ENCODE peak calls at places on chromosomes 5 and 9, in ten cellular contexts. One of them, this sample, is unnamed.

GRCh38 chr5:178338750-178339144 is 106.1 kb upstream of the PHYKPL start:
- DNase-seq in cerebellum: no peak
- DNase-seq in lung: no peak
- DNase-seq in transverse colon: no peak
- DNase-seq in retina: no peak
- DNase-seq in stimulated activated CD4-positive, alpha-beta T cell treated with anti-CD3 and anti-CD28 coated beads, Interleukin-1b, Interleukin-23, amount 100 ng/mL, for 24 hours: no peak
- DNase-seq in ascending aorta: no peak
- DNase-seq in NCI-H748 treated with DMSO at 0.1 percent for 48 hours: no peak
- DNase-seq in epithelial cell of esophagus: peak
- DNase-seq in activated CD4-positive, alpha-beta T cell treated with anti-CD3 and anti-CD28 coated beads, Interleukin-2, amount 10 ng/mL, durations not matched to agents 7 days and 5 days: no peak
- DNase-seq in this sample: no peak

GRCh38 chr9:82549174-82549821 is 513.6 kb downstream of the RASEF start:
- DNase-seq in retina: no peak
- DNase-seq in ascending aorta: no peak
- DNase-seq in lung: no peak
- DNase-seq in activated CD4-positive, alpha-beta T cell treated with anti-CD3 and anti-CD28 coated beads, Interleukin-2, amount 10 ng/mL, durations not matched to agents 7 days and 5 days: no peak
- DNase-seq in cerebellum: no peak
- DNase-seq in NCI-H748 treated with DMSO at 0.1 percent for 48 hours: no peak
- DNase-seq in epithelial cell of esophagus: no peak
- DNase-seq in transverse colon: no peak
- DNase-seq in stimulated activated CD4-positive, alpha-beta T cell treated with anti-CD3 and anti-CD28 coated beads, Interleukin-1b, Interleukin-23, amount 100 ng/mL, for 24 hours: no peak
- DNase-seq in this sample: no peak

GRCh38 chr5:177542816-177543472 is 11.4 kb downstream of the FAM193B start:
- DNase-seq in lung: no peak
- DNase-seq in ascending aorta: no peak
- DNase-seq in retina: peak
- DNase-seq in stimulated activated CD4-positive, alpha-beta T cell treated with anti-CD3 and anti-CD28 coated beads, Interleukin-1b, Interleukin-23, amount 100 ng/mL, for 24 hours: no peak
- DNase-seq in cerebellum: peak
- DNase-seq in transverse colon: no peak
- DNase-seq in NCI-H748 treated with DMSO at 0.1 percent for 48 hours: no peak
- DNase-seq in activated CD4-positive, alpha-beta T cell treated with anti-CD3 and anti-CD28 coated beads, Interleukin-2, amount 10 ng/mL, durations not matched to agents 7 days and 5 days: no peak
- DNase-seq in epithelial cell of esophagus: no peak
- DNase-seq in this sample: no peak

GRCh38 chr5:102114525-102115069 is 181.5 kb downstream of the SLCO4C1 start:
- DNase-seq in transverse colon: no peak
- DNase-seq in retina: no peak
- DNase-seq in stimulated activated CD4-positive, alpha-beta T cell treated with anti-CD3 and anti-CD28 coated beads, Interleukin-1b, Interleukin-23, amount 100 ng/mL, for 24 hours: no peak
- DNase-seq in lung: no peak
- DNase-seq in cerebellum: no peak
- DNase-seq in epithelial cell of esophagus: no peak
- DNase-seq in ascending aorta: no peak
- DNase-seq in NCI-H748 treated with DMSO at 0.1 percent for 48 hours: no peak
- DNase-seq in activated CD4-positive, alpha-beta T cell treated with anti-CD3 and anti-CD28 coated beads, Interleukin-2, amount 10 ng/mL, durations not matched to agents 7 days and 5 days: no peak
- DNase-seq in this sample: no peak

GRCh38 chr5:167415779-167416761 is 875.4 kb upstream of the WWC1 start:
- DNase-seq in lung: no peak
- DNase-seq in NCI-H748 treated with DMSO at 0.1 percent for 48 hours: no peak
- DNase-seq in transverse colon: no peak
- DNase-seq in retina: no peak
- DNase-seq in stimulated activated CD4-positive, alpha-beta T cell treated with anti-CD3 and anti-CD28 coated beads, Interleukin-1b, Interleukin-23, amount 100 ng/mL, for 24 hours: no peak
- DNase-seq in ascending aorta: no peak
- DNase-seq in cerebellum: no peak
- DNase-seq in epithelial cell of esophagus: no peak
- DNase-seq in activated CD4-positive, alpha-beta T cell treated with anti-CD3 and anti-CD28 coated beads, Interleukin-2, amount 10 ng/mL, durations not matched to agents 7 days and 5 days: no peak
- DNase-seq in this sample: no peak

GRCh38 chr5:150487199-150488061 is 20.5 kb upstream of the NDST1 start:
- DNase-seq in activated CD4-positive, alpha-beta T cell treated with anti-CD3 and anti-CD28 coated beads, Interleukin-2, amount 10 ng/mL, durations not matched to agents 7 days and 5 days: no peak
- DNase-seq in retina: no peak
- DNase-seq in ascending aorta: peak
- DNase-seq in lung: no peak
- DNase-seq in epithelial cell of esophagus: peak
- DNase-seq in transverse colon: peak
- DNase-seq in NCI-H748 treated with DMSO at 0.1 percent for 48 hours: no peak
- DNase-seq in cerebellum: no peak
- DNase-seq in stimulated activated CD4-positive, alpha-beta T cell treated with anti-CD3 and anti-CD28 coated beads, Interleukin-1b, Interleukin-23, amount 100 ng/mL, for 24 hours: no peak
- DNase-seq in this sample: no peak

GRCh38 chr9:4238522-4238921 is 61.3 kb downstream of the GLIS3 start:
- DNase-seq in lung: no peak
- DNase-seq in ascending aorta: no peak
- DNase-seq in epithelial cell of esophagus: peak
- DNase-seq in retina: no peak
- DNase-seq in activated CD4-positive, alpha-beta T cell treated with anti-CD3 and anti-CD28 coated beads, Interleukin-2, amount 10 ng/mL, durations not matched to agents 7 days and 5 days: no peak
- DNase-seq in transverse colon: no peak
- DNase-seq in cerebellum: no peak
- DNase-seq in stimulated activated CD4-positive, alpha-beta T cell treated with anti-CD3 and anti-CD28 coated beads, Interleukin-1b, Interleukin-23, amount 100 ng/mL, for 24 hours: no peak
- DNase-seq in NCI-H748 treated with DMSO at 0.1 percent for 48 hours: no peak
- DNase-seq in this sample: no peak

GRCh38 chr9:121098567-121099198 is 23.9 kb downstream of the CNTRL start:
- DNase-seq in retina: no peak
- DNase-seq in ascending aorta: no peak
- DNase-seq in NCI-H748 treated with DMSO at 0.1 percent for 48 hours: no peak
- DNase-seq in lung: no peak
- DNase-seq in epithelial cell of esophagus: no peak
- DNase-seq in cerebellum: peak
- DNase-seq in stimulated activated CD4-positive, alpha-beta T cell treated with anti-CD3 and anti-CD28 coated beads, Interleukin-1b, Interleukin-23, amount 100 ng/mL, for 24 hours: no peak
- DNase-seq in activated CD4-positive, alpha-beta T cell treated with anti-CD3 and anti-CD28 coated beads, Interleukin-2, amount 10 ng/mL, durations not matched to agents 7 days and 5 days: no peak
- DNase-seq in transverse colon: no peak
- DNase-seq in this sample: no peak

GRCh38 chr5:167790462-167791260 is 500.8 kb upstream of the WWC1 start:
- DNase-seq in cerebellum: no peak
- DNase-seq in ascending aorta: no peak
- DNase-seq in lung: no peak
- DNase-seq in stimulated activated CD4-positive, alpha-beta T cell treated with anti-CD3 and anti-CD28 coated beads, Interleukin-1b, Interleukin-23, amount 100 ng/mL, for 24 hours: no peak
- DNase-seq in activated CD4-positive, alpha-beta T cell treated with anti-CD3 and anti-CD28 coated beads, Interleukin-2, amount 10 ng/mL, durations not matched to agents 7 days and 5 days: no peak
- DNase-seq in transverse colon: no peak
- DNase-seq in retina: no peak
- DNase-seq in NCI-H748 treated with DMSO at 0.1 percent for 48 hours: no peak
- DNase-seq in epithelial cell of esophagus: no peak
- DNase-seq in this sample: no peak

GRCh38 chr9:126440938-126441337 is 114.3 kb downstream of the MVB12B start:
- DNase-seq in cerebellum: peak
- DNase-seq in activated CD4-positive, alpha-beta T cell treated with anti-CD3 and anti-CD28 coated beads, Interleukin-2, amount 10 ng/mL, durations not matched to agents 7 days and 5 days: no peak
- DNase-seq in retina: peak
- DNase-seq in transverse colon: no peak
- DNase-seq in NCI-H748 treated with DMSO at 0.1 percent for 48 hours: no peak
- DNase-seq in stimulated activated CD4-positive, alpha-beta T cell treated with anti-CD3 and anti-CD28 coated beads, Interleukin-1b, Interleukin-23, amount 100 ng/mL, for 24 hours: no peak
- DNase-seq in ascending aorta: peak
- DNase-seq in epithelial cell of esophagus: no peak
- DNase-seq in lung: no peak
- DNase-seq in this sample: no peak

GRCh38 chr9:134590240-134591081 is 51.1 kb upstream of the COL5A1 start:
- DNase-seq in NCI-H748 treated with DMSO at 0.1 percent for 48 hours: no peak
- DNase-seq in retina: no peak
- DNase-seq in activated CD4-positive, alpha-beta T cell treated with anti-CD3 and anti-CD28 coated beads, Interleukin-2, amount 10 ng/mL, durations not matched to agents 7 days and 5 days: no peak
- DNase-seq in ascending aorta: peak
- DNase-seq in epithelial cell of esophagus: no peak
- DNase-seq in transverse colon: no peak
- DNase-seq in lung: peak
- DNase-seq in cerebellum: no peak
- DNase-seq in stimulated activated CD4-positive, alpha-beta T cell treated with anti-CD3 and anti-CD28 coated beads, Interleukin-1b, Interleukin-23, amount 100 ng/mL, for 24 hours: no peak
- DNase-seq in this sample: no peak

GRCh38 chr9:121721770-121722169 is 70.3 kb downstream of the DAB2IP start:
- DNase-seq in retina: no peak
- DNase-seq in stimulated activated CD4-positive, alpha-beta T cell treated with anti-CD3 and anti-CD28 coated beads, Interleukin-1b, Interleukin-23, amount 100 ng/mL, for 24 hours: no peak
- DNase-seq in epithelial cell of esophagus: no peak
- DNase-seq in NCI-H748 treated with DMSO at 0.1 percent for 48 hours: no peak
- DNase-seq in transverse colon: no peak
- DNase-seq in ascending aorta: no peak
- DNase-seq in lung: no peak
- DNase-seq in cerebellum: no peak
- DNase-seq in activated CD4-positive, alpha-beta T cell treated with anti-CD3 and anti-CD28 coated beads, Interleukin-2, amount 10 ng/mL, durations not matched to agents 7 days and 5 days: no peak
- DNase-seq in this sample: no peak

GRCh38 chr5:76710991-76711390 is 4.9 kb upstream of the F2R start:
- DNase-seq in ascending aorta: no peak
- DNase-seq in transverse colon: no peak
- DNase-seq in activated CD4-positive, alpha-beta T cell treated with anti-CD3 and anti-CD28 coated beads, Interleukin-2, amount 10 ng/mL, durations not matched to agents 7 days and 5 days: no peak
- DNase-seq in retina: no peak
- DNase-seq in lung: no peak
- DNase-seq in cerebellum: no peak
- DNase-seq in stimulated activated CD4-positive, alpha-beta T cell treated with anti-CD3 and anti-CD28 coated beads, Interleukin-1b, Interleukin-23, amount 100 ng/mL, for 24 hours: no peak
- DNase-seq in epithelial cell of esophagus: peak
- DNase-seq in NCI-H748 treated with DMSO at 0.1 percent for 48 hours: no peak
- DNase-seq in this sample: no peak

GRCh38 chr5:138706655-138707480 is 46.4 kb upstream of the CTNNA1 start:
- DNase-seq in epithelial cell of esophagus: peak
- DNase-seq in activated CD4-positive, alpha-beta T cell treated with anti-CD3 and anti-CD28 coated beads, Interleukin-2, amount 10 ng/mL, durations not matched to agents 7 days and 5 days: no peak
- DNase-seq in cerebellum: no peak
- DNase-seq in stimulated activated CD4-positive, alpha-beta T cell treated with anti-CD3 and anti-CD28 coated beads, Interleukin-1b, Interleukin-23, amount 100 ng/mL, for 24 hours: no peak
- DNase-seq in lung: no peak
- DNase-seq in ascending aorta: peak
- DNase-seq in transverse colon: no peak
- DNase-seq in NCI-H748 treated with DMSO at 0.1 percent for 48 hours: no peak
- DNase-seq in retina: no peak
- DNase-seq in this sample: no peak

GRCh38 chr5:144072518-144072927 is 97.9 kb downstream of the YIPF5 start:
- DNase-seq in cerebellum: no peak
- DNase-seq in NCI-H748 treated with DMSO at 0.1 percent for 48 hours: no peak
- DNase-seq in transverse colon: no peak
- DNase-seq in lung: no peak
- DNase-seq in stimulated activated CD4-positive, alpha-beta T cell treated with anti-CD3 and anti-CD28 coated beads, Interleukin-1b, Interleukin-23, amount 100 ng/mL, for 24 hours: no peak
- DNase-seq in activated CD4-positive, alpha-beta T cell treated with anti-CD3 and anti-CD28 coated beads, Interleukin-2, amount 10 ng/mL, durations not matched to agents 7 days and 5 days: no peak
- DNase-seq in retina: no peak
- DNase-seq in ascending aorta: no peak
- DNase-seq in epithelial cell of esophagus: peak
- DNase-seq in this sample: no peak

GRCh38 chr9:75803130-75803529 is 87.3 kb upstream of the PCSK5 start:
- DNase-seq in NCI-H748 treated with DMSO at 0.1 percent for 48 hours: no peak
- DNase-seq in transverse colon: no peak
- DNase-seq in lung: no peak
- DNase-seq in epithelial cell of esophagus: peak
- DNase-seq in retina: no peak
- DNase-seq in ascending aorta: no peak
- DNase-seq in stimulated activated CD4-positive, alpha-beta T cell treated with anti-CD3 and anti-CD28 coated beads, Interleukin-1b, Interleukin-23, amount 100 ng/mL, for 24 hours: no peak
- DNase-seq in cerebellum: no peak
- DNase-seq in activated CD4-positive, alpha-beta T cell treated with anti-CD3 and anti-CD28 coated beads, Interleukin-2, amount 10 ng/mL, durations not matched to agents 7 days and 5 days: no peak
- DNase-seq in this sample: no peak

GRCh38 chr9:131120620-131121228 is 4.7 kb upstream of the NUP214 start:
- DNase-seq in epithelial cell of esophagus: no peak
- DNase-seq in retina: no peak
- DNase-seq in transverse colon: no peak
- DNase-seq in NCI-H748 treated with DMSO at 0.1 percent for 48 hours: no peak
- DNase-seq in ascending aorta: no peak
- DNase-seq in cerebellum: no peak
- DNase-seq in stimulated activated CD4-positive, alpha-beta T cell treated with anti-CD3 and anti-CD28 coated beads, Interleukin-1b, Interleukin-23, amount 100 ng/mL, for 24 hours: no peak
- DNase-seq in activated CD4-positive, alpha-beta T cell treated with anti-CD3 and anti-CD28 coated beads, Interleukin-2, amount 10 ng/mL, durations not matched to agents 7 days and 5 days: no peak
- DNase-seq in lung: no peak
- DNase-seq in this sample: no peak

GRCh38 chr5:172605466-172605865 is 35.6 kb upstream of the NEURL1B start:
- DNase-seq in cerebellum: no peak
- DNase-seq in ascending aorta: no peak
- DNase-seq in activated CD4-positive, alpha-beta T cell treated with anti-CD3 and anti-CD28 coated beads, Interleukin-2, amount 10 ng/mL, durations not matched to agents 7 days and 5 days: no peak
- DNase-seq in stimulated activated CD4-positive, alpha-beta T cell treated with anti-CD3 and anti-CD28 coated beads, Interleukin-1b, Interleukin-23, amount 100 ng/mL, for 24 hours: no peak
- DNase-seq in NCI-H748 treated with DMSO at 0.1 percent for 48 hours: no peak
- DNase-seq in transverse colon: no peak
- DNase-seq in lung: no peak
- DNase-seq in epithelial cell of esophagus: peak
- DNase-seq in retina: no peak
- DNase-seq in this sample: no peak

GRCh38 chr9:76525196-76525595 is 66.2 kb downstream of the GCNT1 start:
- DNase-seq in lung: no peak
- DNase-seq in transverse colon: no peak
- DNase-seq in NCI-H748 treated with DMSO at 0.1 percent for 48 hours: no peak
- DNase-seq in cerebellum: no peak
- DNase-seq in retina: no peak
- DNase-seq in epithelial cell of esophagus: no peak
- DNase-seq in ascending aorta: no peak
- DNase-seq in activated CD4-positive, alpha-beta T cell treated with anti-CD3 and anti-CD28 coated beads, Interleukin-2, amount 10 ng/mL, durations not matched to agents 7 days and 5 days: no peak
- DNase-seq in stimulated activated CD4-positive, alpha-beta T cell treated with anti-CD3 and anti-CD28 coated beads, Interleukin-1b, Interleukin-23, amount 100 ng/mL, for 24 hours: no peak
- DNase-seq in this sample: no peak

GRCh38 chr5:150794927-150795326 is 16.4 kb downstream of the SMIM3 start:
- DNase-seq in transverse colon: no peak
- DNase-seq in ascending aorta: no peak
- DNase-seq in cerebellum: no peak
- DNase-seq in epithelial cell of esophagus: no peak
- DNase-seq in activated CD4-positive, alpha-beta T cell treated with anti-CD3 and anti-CD28 coated beads, Interleukin-2, amount 10 ng/mL, durations not matched to agents 7 days and 5 days: no peak
- DNase-seq in stimulated activated CD4-positive, alpha-beta T cell treated with anti-CD3 and anti-CD28 coated beads, Interleukin-1b, Interleukin-23, amount 100 ng/mL, for 24 hours: no peak
- DNase-seq in retina: no peak
- DNase-seq in lung: no peak
- DNase-seq in NCI-H748 treated with DMSO at 0.1 percent for 48 hours: no peak
- DNase-seq in this sample: no peak

GRCh38 chr9:128637656-128638055 is 19.0 kb downstream of the DYNC2I2 start:
- DNase-seq in NCI-H748 treated with DMSO at 0.1 percent for 48 hours: no peak
- DNase-seq in cerebellum: no peak
- DNase-seq in activated CD4-positive, alpha-beta T cell treated with anti-CD3 and anti-CD28 coated beads, Interleukin-2, amount 10 ng/mL, durations not matched to agents 7 days and 5 days: no peak
- DNase-seq in lung: no peak
- DNase-seq in epithelial cell of esophagus: no peak
- DNase-seq in stimulated activated CD4-positive, alpha-beta T cell treated with anti-CD3 and anti-CD28 coated beads, Interleukin-1b, Interleukin-23, amount 100 ng/mL, for 24 hours: no peak
- DNase-seq in ascending aorta: no peak
- DNase-seq in transverse colon: no peak
- DNase-seq in retina: no peak
- DNase-seq in this sample: no peak

GRCh38 chr9:4937436-4937835 is 47.6 kb upstream of the JAK2 start:
- DNase-seq in NCI-H748 treated with DMSO at 0.1 percent for 48 hours: no peak
- DNase-seq in ascending aorta: no peak
- DNase-seq in transverse colon: no peak
- DNase-seq in epithelial cell of esophagus: no peak
- DNase-seq in cerebellum: no peak
- DNase-seq in stimulated activated CD4-positive, alpha-beta T cell treated with anti-CD3 and anti-CD28 coated beads, Interleukin-1b, Interleukin-23, amount 100 ng/mL, for 24 hours: no peak
- DNase-seq in lung: no peak
- DNase-seq in retina: no peak
- DNase-seq in activated CD4-positive, alpha-beta T cell treated with anti-CD3 and anti-CD28 coated beads, Interleukin-2, amount 10 ng/mL, durations not matched to agents 7 days and 5 days: no peak
- DNase-seq in this sample: no peak

GRCh38 chr9:108622467-108622866 is 233.3 kb downstream of the ACTL7B start:
- DNase-seq in retina: no peak
- DNase-seq in activated CD4-positive, alpha-beta T cell treated with anti-CD3 and anti-CD28 coated beads, Interleukin-2, amount 10 ng/mL, durations not matched to agents 7 days and 5 days: no peak
- DNase-seq in ascending aorta: no peak
- DNase-seq in lung: no peak
- DNase-seq in stimulated activated CD4-positive, alpha-beta T cell treated with anti-CD3 and anti-CD28 coated beads, Interleukin-1b, Interleukin-23, amount 100 ng/mL, for 24 hours: no peak
- DNase-seq in NCI-H748 treated with DMSO at 0.1 percent for 48 hours: no peak
- DNase-seq in epithelial cell of esophagus: peak
- DNase-seq in transverse colon: no peak
- DNase-seq in cerebellum: no peak
- DNase-seq in this sample: no peak

GRCh38 chr9:135299239-135299590 is 180.4 kb upstream of the PPP1R26 start:
- DNase-seq in epithelial cell of esophagus: no peak
- DNase-seq in cerebellum: no peak
- DNase-seq in stimulated activated CD4-positive, alpha-beta T cell treated with anti-CD3 and anti-CD28 coated beads, Interleukin-1b, Interleukin-23, amount 100 ng/mL, for 24 hours: no peak
- DNase-seq in ascending aorta: no peak
- DNase-seq in activated CD4-positive, alpha-beta T cell treated with anti-CD3 and anti-CD28 coated beads, Interleukin-2, amount 10 ng/mL, durations not matched to agents 7 days and 5 days: no peak
- DNase-seq in NCI-H748 treated with DMSO at 0.1 percent for 48 hours: no peak
- DNase-seq in retina: no peak
- DNase-seq in lung: no peak
- DNase-seq in transverse colon: no peak
- DNase-seq in this sample: no peak

GRCh38 chr5:135869151-135869737 is 26.4 kb downstream of the IL9 start:
- DNase-seq in epithelial cell of esophagus: no peak
- DNase-seq in NCI-H748 treated with DMSO at 0.1 percent for 48 hours: no peak
- DNase-seq in lung: no peak
- DNase-seq in cerebellum: no peak
- DNase-seq in transverse colon: no peak
- DNase-seq in retina: no peak
- DNase-seq in ascending aorta: no peak
- DNase-seq in activated CD4-positive, alpha-beta T cell treated with anti-CD3 and anti-CD28 coated beads, Interleukin-2, amount 10 ng/mL, durations not matched to agents 7 days and 5 days: no peak
- DNase-seq in stimulated activated CD4-positive, alpha-beta T cell treated with anti-CD3 and anti-CD28 coated beads, Interleukin-1b, Interleukin-23, amount 100 ng/mL, for 24 hours: no peak
- DNase-seq in this sample: peak

GRCh38 chr5:159969966-159970365 is 39.0 kb upstream of the TTC1 start:
- DNase-seq in ascending aorta: no peak
- DNase-seq in transverse colon: no peak
- DNase-seq in NCI-H748 treated with DMSO at 0.1 percent for 48 hours: no peak
- DNase-seq in lung: no peak
- DNase-seq in activated CD4-positive, alpha-beta T cell treated with anti-CD3 and anti-CD28 coated beads, Interleukin-2, amount 10 ng/mL, durations not matched to agents 7 days and 5 days: no peak
- DNase-seq in cerebellum: no peak
- DNase-seq in stimulated activated CD4-positive, alpha-beta T cell treated with anti-CD3 and anti-CD28 coated beads, Interleukin-1b, Interleukin-23, amount 100 ng/mL, for 24 hours: no peak
- DNase-seq in retina: no peak
- DNase-seq in epithelial cell of esophagus: no peak
- DNase-seq in this sample: no peak

GRCh38 chr5:178249191-178249989 is 16.8 kb upstream of the PHYKPL start:
- DNase-seq in cerebellum: no peak
- DNase-seq in lung: no peak
- DNase-seq in activated CD4-positive, alpha-beta T cell treated with anti-CD3 and anti-CD28 coated beads, Interleukin-2, amount 10 ng/mL, durations not matched to agents 7 days and 5 days: peak
- DNase-seq in stimulated activated CD4-positive, alpha-beta T cell treated with anti-CD3 and anti-CD28 coated beads, Interleukin-1b, Interleukin-23, amount 100 ng/mL, for 24 hours: no peak
- DNase-seq in transverse colon: no peak
- DNase-seq in epithelial cell of esophagus: peak
- DNase-seq in retina: no peak
- DNase-seq in NCI-H748 treated with DMSO at 0.1 percent for 48 hours: no peak
- DNase-seq in ascending aorta: no peak
- DNase-seq in this sample: no peak

GRCh38 chr9:129580211-129580915 is 40.5 kb downstream of the C9orf50 start:
- DNase-seq in epithelial cell of esophagus: no peak
- DNase-seq in activated CD4-positive, alpha-beta T cell treated with anti-CD3 and anti-CD28 coated beads, Interleukin-2, amount 10 ng/mL, durations not matched to agents 7 days and 5 days: peak
- DNase-seq in transverse colon: peak
- DNase-seq in stimulated activated CD4-positive, alpha-beta T cell treated with anti-CD3 and anti-CD28 coated beads, Interleukin-1b, Interleukin-23, amount 100 ng/mL, for 24 hours: no peak
- DNase-seq in lung: no peak
- DNase-seq in ascending aorta: no peak
- DNase-seq in cerebellum: no peak
- DNase-seq in retina: no peak
- DNase-seq in NCI-H748 treated with DMSO at 0.1 percent for 48 hours: no peak
- DNase-seq in this sample: no peak

This sample was measured in LoVo.